ENCODE peak calls at places on chromosomes 4 and X, in eight cellular contexts. U, Z, G, I, A, H, M and Q are unnamed samples.

GRCh38 chrX:24979081-24979480 is 36.7 kb downstream of the ARX start:
- DNase-seq in U (no peak), Z (no peak), G (no peak), I (no peak), A (no peak), H (no peak), M (no peak), Q (no peak)

GRCh38 chrX:39652336-39652735 is 445.4 kb downstream of the BCOR start:
- DNase-seq in U (no peak), Z (no peak), G (peak), I (no peak), A (peak), H (peak), M (no peak), Q (no peak)

GRCh38 chr4:183658362-183659028 is 490 bp downstream of the RWDD4 start:
- DNase-seq in U (no peak), Z (peak), G (no peak), I (peak), A (peak), H (no peak), M (no peak), Q (peak)

GRCh38 chrX:111407948-111408347 is 4.0 kb downstream of the DCX start:
- DNase-seq in U (no peak), Z (no peak), G (no peak), I (no peak), A (no peak), H (no peak), M (no peak), Q (no peak)

GRCh38 chrX:16138108-16138427 is 14.7 kb downstream of the GRPR start:
- DNase-seq in U (no peak), Z (no peak), G (no peak), I (peak), A (peak), H (no peak), M (no peak), Q (no peak)

GRCh38 chr4:84497220-84497834 is 1.8 kb downstream of the NKX6-1 start:
- DNase-seq in U (peak), Z (no peak), G (no peak), I (no peak), A (no peak), H (no peak), M (no peak), Q (peak)

GRCh38 chr4:40180356-40180755 is 16.5 kb upstream of the RHOH start:
- DNase-seq in U (no peak), Z (no peak), G (no peak), I (peak), A (no peak), H (no peak), M (no peak), Q (no peak)

GRCh38 chrX:46912098-46912672 is at the start of gene JADE3:
- DNase-seq in U (no peak), Z (peak), G (peak), I (peak), A (peak), H (no peak), M (peak), Q (peak)

GRCh38 chr4:155179216-155179615 is 29.2 kb upstream of the NPY2R start:
- DNase-seq in U (no peak), Z (no peak), G (no peak), I (peak), A (no peak), H (no peak), M (no peak), Q (no peak)

GRCh38 chrX:127207326-127207725 is 387.8 kb downstream of the PRR32 start:
- DNase-seq in U (no peak), Z (no peak), G (no peak), I (no peak), A (no peak), H (no peak), M (no peak), Q (no peak)

GRCh38 chrX:68146054-68146453 is 287.2 kb downstream of the OPHN1 start:
- DNase-seq in U (no peak), Z (no peak), G (peak), I (peak), A (peak), H (no peak), M (no peak), Q (no peak)

GRCh38 chr4:86838141-86838540 is 11.0 kb downstream of the SLC10A6 start:
- DNase-seq in U (no peak), Z (no peak), G (peak), I (no peak), A (no peak), H (no peak), M (no peak), Q (no peak)

GRCh38 chr4:151143162-151143561 is 43.7 kb downstream of the RPS3A start:
- DNase-seq in U (no peak), Z (no peak), G (no peak), I (no peak), A (no peak), H (no peak), M (no peak), Q (no peak)

GRCh38 chr4:105909699-105910340 is 14.5 kb downstream of the NPNT start:
- DNase-seq in U (no peak), Z (no peak), G (no peak), I (no peak), A (no peak), H (no peak), M (no peak), Q (no peak)

GRCh38 chrX:74286950-74287349 is 17.0 kb upstream of the ZCCHC13 start:
- DNase-seq in U (no peak), Z (no peak), G (no peak), I (peak), A (no peak), H (no peak), M (no peak), Q (no peak)

GRCh38 chrX:17860811-17861495 is at the start of gene RAI2:
- DNase-seq in U (peak), Z (peak), G (no peak), I (no peak), A (peak), H (peak), M (peak), Q (peak)

GRCh38 chr4:120753854-120754253 is 168.7 kb downstream of the PRDM5 start:
- DNase-seq in U (no peak), Z (no peak), G (no peak), I (no peak), A (no peak), H (no peak), M (no peak), Q (no peak)

GRCh38 chrX:43676960-43677582 is 21.0 kb downstream of the MAOA start:
- DNase-seq in U (no peak), Z (no peak), G (no peak), I (peak), A (peak), H (no peak), M (no peak), Q (no peak)

GRCh38 chr4:134024251-134024650 is 177.3 kb downstream of the PABPC4L start:
- DNase-seq in U (no peak), Z (no peak), G (no peak), I (peak), A (peak), H (no peak), M (no peak), Q (no peak)

GRCh38 chr4:59904331-59904730 is 1295.8 kb upstream of the ADGRL3 start:
- DNase-seq in U (no peak), Z (no peak), G (no peak), I (no peak), A (no peak), H (no peak), M (no peak), Q (no peak)

GRCh38 chrX:104921606-104922205 is 298.8 kb downstream of the TEX13A start:
- DNase-seq in U (no peak), Z (peak), G (no peak), I (no peak), A (no peak), H (no peak), M (no peak), Q (no peak)

GRCh38 chr4:67869580-67870190 is 14.1 kb downstream of the TMPRSS11D start:
- DNase-seq in U (no peak), Z (no peak), G (no peak), I (no peak), A (no peak), H (no peak), M (no peak), Q (no peak)

GRCh38 chr4:6337331-6337935 is 67.8 kb downstream of the WFS1 start:
- DNase-seq in U (no peak), Z (peak), G (no peak), I (no peak), A (no peak), H (no peak), M (no peak), Q (no peak)

GRCh38 chr4:106315476-106315967 is 487 bp downstream of the TBCK start:
- DNase-seq in U (no peak), Z (no peak), G (no peak), I (peak), A (no peak), H (no peak), M (no peak), Q (no peak)

GRCh38 chrX:44062842-44063241 is 89.7 kb upstream of the NDP start:
- DNase-seq in U (no peak), Z (no peak), G (no peak), I (peak), A (no peak), H (no peak), M (no peak), Q (peak)

GRCh38 chr4:73139991-73140390 is 70.5 kb upstream of the COX18 start:
- DNase-seq in U (no peak), Z (no peak), G (no peak), I (no peak), A (no peak), H (no peak), M (no peak), Q (no peak)

GRCh38 chrX:155094468-155095061 is 23.3 kb downstream of the BRCC3 start:
- DNase-seq in U (no peak), Z (no peak), G (peak), I (peak), A (peak), H (peak), M (peak), Q (no peak)

GRCh38 chr4:73197220-73197619 is 61.4 kb downstream of the ANKRD17 start:
- DNase-seq in U (no peak), Z (no peak), G (no peak), I (no peak), A (no peak), H (no peak), M (no peak), Q (no peak)

GRCh38 chr4:41327770-41328169 is 71.0 kb downstream of the UCHL1 start:
- DNase-seq in U (no peak), Z (no peak), G (no peak), I (no peak), A (no peak), H (no peak), M (no peak), Q (no peak)

GRCh38 chr4:122219356-122219755 is 67.2 kb downstream of the BLTP1 start:
- DNase-seq in U (no peak), Z (no peak), G (no peak), I (no peak), A (no peak), H (no peak), M (no peak), Q (no peak)

GRCh38 chr4:153112071-153112460 is 92.2 kb upstream of the TRIM2 start:
- DNase-seq in U (no peak), Z (no peak), G (no peak), I (no peak), A (no peak), H (no peak), M (peak), Q (no peak)